ENCODE peak calls at places on chromosomes 12 and 14, in five cellular contexts. One of them, this sample, is unnamed.

GRCh38 chr14:24984846-24985589 is 64.9 kb downstream of the STXBP6 start:
- DNase-seq in CD4-positive, CD25-positive, alpha-beta regulatory T cell: no peak
- DNase-seq in Karpas-422: no peak
- DNase-seq in stomach: peak; percentile 39
- DNase-seq in fibroblast of lung: peak; percentile 35
- DNase-seq in this sample: no peak

GRCh38 chr12:52655720-52656124 is 3.7 kb upstream of the KRT2 start:
- DNase-seq in Karpas-422: no peak
- DNase-seq in fibroblast of lung: no peak
- DNase-seq in stomach: peak; percentile 39
- DNase-seq in CD4-positive, CD25-positive, alpha-beta regulatory T cell: no peak
- DNase-seq in this sample: no peak

GRCh38 chr12:2179953-2180736 is 127.4 kb downstream of the CACNA1C start:
- DNase-seq in stomach: peak; percentile 34
- DNase-seq in Karpas-422: no peak
- DNase-seq in CD4-positive, CD25-positive, alpha-beta regulatory T cell: no peak
- DNase-seq in fibroblast of lung: peak; percentile 98
- DNase-seq in this sample: no peak

GRCh38 chr12:116430911-116431565 is 128.1 kb upstream of the MAP1LC3B2 start:
- DNase-seq in stomach: no peak
- DNase-seq in Karpas-422: no peak
- DNase-seq in fibroblast of lung: no peak
- DNase-seq in CD4-positive, CD25-positive, alpha-beta regulatory T cell: no peak
- DNase-seq in this sample: no peak

GRCh38 chr12:131279281-131279921 is 325.7 kb downstream of the ADGRD1 start:
- DNase-seq in stomach: no peak
- DNase-seq in fibroblast of lung: no peak
- DNase-seq in Karpas-422: no peak
- DNase-seq in CD4-positive, CD25-positive, alpha-beta regulatory T cell: no peak
- DNase-seq in this sample: no peak

GRCh38 chr12:106901276-106901675 is 54.4 kb upstream of the TMEM263 start:
- DNase-seq in Karpas-422: no peak
- DNase-seq in fibroblast of lung: no peak
- DNase-seq in CD4-positive, CD25-positive, alpha-beta regulatory T cell: no peak
- DNase-seq in stomach: no peak
- DNase-seq in this sample: no peak

GRCh38 chr12:11863478-11863906 is 207.2 kb upstream of the BCL2L14 start:
- DNase-seq in CD4-positive, CD25-positive, alpha-beta regulatory T cell: no peak
- DNase-seq in Karpas-422: no peak
- DNase-seq in fibroblast of lung: no peak
- DNase-seq in stomach: peak; percentile 45
- DNase-seq in this sample: no peak

GRCh38 chr14:99159341-99160340 is 112.4 kb downstream of the BCL11B start:
- DNase-seq in fibroblast of lung: no peak
- DNase-seq in CD4-positive, CD25-positive, alpha-beta regulatory T cell: no peak
- DNase-seq in stomach: peak; percentile 17
- DNase-seq in Karpas-422: no peak
- DNase-seq in this sample: no peak

GRCh38 chr12:16299403-16299802 is 21.9 kb upstream of the SLC15A5 start:
- DNase-seq in CD4-positive, CD25-positive, alpha-beta regulatory T cell: no peak
- DNase-seq in Karpas-422: no peak
- DNase-seq in stomach: no peak
- DNase-seq in fibroblast of lung: no peak
- DNase-seq in this sample: no peak

GRCh38 chr12:59149995-59150642 is 229.8 kb upstream of the LRIG3 start:
- DNase-seq in stomach: no peak
- DNase-seq in fibroblast of lung: peak; percentile 90
- DNase-seq in CD4-positive, CD25-positive, alpha-beta regulatory T cell: peak; percentile 8
- DNase-seq in Karpas-422: peak; percentile 89
- DNase-seq in this sample: no peak

GRCh38 chr12:109762071-109762672 is 48.5 kb downstream of the FAM222A start:
- DNase-seq in CD4-positive, CD25-positive, alpha-beta regulatory T cell: no peak
- DNase-seq in Karpas-422: no peak
- DNase-seq in fibroblast of lung: no peak
- DNase-seq in stomach: peak; percentile 25
- DNase-seq in this sample: no peak

GRCh38 chr12:104494137-104494815 is 37.5 kb downstream of the CHST11 start:
- DNase-seq in CD4-positive, CD25-positive, alpha-beta regulatory T cell: peak; percentile 68
- DNase-seq in fibroblast of lung: no peak
- DNase-seq in Karpas-422: no peak
- DNase-seq in stomach: no peak
- DNase-seq in this sample: no peak

GRCh38 chr12:124109760-124110159 is 136.7 kb downstream of the ZNF664 start:
- DNase-seq in stomach: peak; percentile 37
- DNase-seq in Karpas-422: peak; percentile 83
- DNase-seq in CD4-positive, CD25-positive, alpha-beta regulatory T cell: no peak
- DNase-seq in fibroblast of lung: peak; percentile 17
- DNase-seq in this sample: no peak

GRCh38 chr12:45337835-45338234 is 121.9 kb downstream of the ANO6 start:
- DNase-seq in stomach: no peak
- DNase-seq in fibroblast of lung: no peak
- DNase-seq in Karpas-422: no peak
- DNase-seq in CD4-positive, CD25-positive, alpha-beta regulatory T cell: no peak
- DNase-seq in this sample: no peak

GRCh38 chr14:24136684-24137528 is 912 bp downstream of the PSME1 start:
- DNase-seq in stomach: no peak
- DNase-seq in CD4-positive, CD25-positive, alpha-beta regulatory T cell: no peak
- DNase-seq in fibroblast of lung: no peak
- DNase-seq in Karpas-422: peak; percentile 82
- DNase-seq in this sample: no peak

GRCh38 chr14:99635116-99635515 is 9.8 kb upstream of the HHIPL1 start:
- DNase-seq in fibroblast of lung: no peak
- DNase-seq in stomach: no peak
- DNase-seq in CD4-positive, CD25-positive, alpha-beta regulatory T cell: no peak
- DNase-seq in Karpas-422: no peak
- DNase-seq in this sample: no peak

GRCh38 chr14:68245146-68246073 is 425.8 kb downstream of the RAD51B start:
- DNase-seq in Karpas-422: no peak
- DNase-seq in stomach: no peak
- DNase-seq in CD4-positive, CD25-positive, alpha-beta regulatory T cell: no peak
- DNase-seq in fibroblast of lung: peak; percentile 66
- DNase-seq in this sample: no peak

GRCh38 chr12:182381-182883 is 31.5 kb downstream of the SLC6A12 start:
- DNase-seq in Karpas-422: no peak
- DNase-seq in CD4-positive, CD25-positive, alpha-beta regulatory T cell: no peak
- DNase-seq in stomach: no peak
- DNase-seq in fibroblast of lung: peak; percentile 70
- DNase-seq in this sample: no peak

GRCh38 chr12:95709152-95709551 is 81.4 kb downstream of the NTN4 start:
- DNase-seq in CD4-positive, CD25-positive, alpha-beta regulatory T cell: no peak
- DNase-seq in stomach: no peak
- DNase-seq in Karpas-422: no peak
- DNase-seq in fibroblast of lung: no peak
- DNase-seq in this sample: no peak

GRCh38 chr14:98966465-98967162 is 305.4 kb downstream of the BCL11B start:
- DNase-seq in fibroblast of lung: no peak
- DNase-seq in Karpas-422: no peak
- DNase-seq in CD4-positive, CD25-positive, alpha-beta regulatory T cell: no peak
- DNase-seq in stomach: no peak
- DNase-seq in this sample: no peak

DNA sequence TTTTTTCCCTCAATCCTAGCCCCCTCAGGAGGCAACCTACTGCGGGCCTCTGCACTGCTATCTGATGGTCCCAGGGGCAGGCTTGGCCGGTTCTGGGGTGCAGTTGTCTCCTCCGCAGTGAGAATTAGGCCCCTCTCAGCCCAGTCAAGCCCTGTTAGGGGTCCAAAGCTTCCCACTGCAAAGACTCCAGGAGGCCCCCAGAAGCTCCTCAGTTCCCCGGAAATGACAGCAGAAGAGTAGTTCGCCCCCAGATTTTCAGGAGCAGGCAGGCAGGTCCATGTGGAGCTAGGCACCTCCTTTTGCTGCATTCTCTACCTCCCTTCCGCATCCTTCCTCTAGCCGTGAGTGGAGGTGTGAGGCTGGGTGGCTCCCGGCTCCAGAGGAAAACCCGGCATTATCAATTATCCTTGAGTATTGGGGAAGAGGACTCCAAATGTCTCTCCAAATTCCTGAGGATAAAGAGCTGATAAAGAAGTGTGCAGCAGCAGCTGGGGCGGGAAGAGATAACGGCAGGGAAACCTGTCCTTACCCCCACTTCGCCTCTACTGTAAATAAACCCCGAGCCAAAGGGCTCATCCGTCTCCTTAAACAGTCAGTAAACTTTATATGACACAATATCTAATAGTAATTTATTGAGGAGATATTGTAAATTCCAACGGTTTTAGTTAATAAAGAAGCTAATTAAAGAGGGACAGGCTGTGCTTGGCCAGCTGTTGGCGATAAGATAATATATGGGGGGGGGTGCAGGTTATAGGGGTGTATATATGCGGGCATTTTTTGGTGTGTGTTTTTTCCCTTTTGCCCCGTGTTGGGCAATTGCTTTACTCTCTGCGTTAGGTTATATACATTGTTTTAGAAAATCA is 641 bp upstream of the HOXC12 start:
- DNase-seq in fibroblast of lung: no peak
- DNase-seq in Karpas-422: no peak
- DNase-seq in CD4-positive, CD25-positive, alpha-beta regulatory T cell: no peak
- DNase-seq in stomach: no peak
- DNase-seq in this sample: no peak
- H3K4me1 ChIP-seq in fibroblast of lung: no peaks in the 10 kb centered on the region
- H3K4me1 ChIP-seq in Karpas-422: no peaks in the 10 kb centered on the region
- H3K4me1 ChIP-seq in CD4-positive, CD25-positive, alpha-beta regulatory T cell: peaks cover 25% of the 10 kb centered on the region
- H3K4me1 ChIP-seq in stomach: peaks cover 51% of the 10 kb centered on the region
- H3K4me1 ChIP-seq in this sample: peaks cover 21% of the 10 kb centered on the region

DNA sequence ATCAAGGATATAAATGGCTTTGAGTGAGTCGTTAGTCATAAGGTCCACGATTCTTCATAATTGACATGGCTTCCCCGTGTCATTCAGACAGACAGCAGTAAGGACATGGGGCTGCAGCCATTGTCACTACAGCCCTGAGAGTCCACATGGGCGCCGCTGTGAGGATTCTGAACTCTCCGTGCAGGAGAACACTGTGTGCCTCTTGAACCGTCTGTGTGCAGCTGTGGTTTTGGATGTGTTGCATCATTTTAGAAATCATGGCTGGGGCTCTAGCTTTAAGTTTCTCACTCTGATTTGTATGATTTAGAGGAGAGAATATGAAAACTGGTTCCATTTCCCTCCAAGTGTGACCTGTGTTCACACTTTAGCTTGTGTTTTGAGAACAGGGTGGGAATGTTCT is 47.2 kb downstream of the NPAS3 start:
- DNase-seq in stomach: no peak
- DNase-seq in CD4-positive, CD25-positive, alpha-beta regulatory T cell: no peak
- DNase-seq in Karpas-422: no peak
- DNase-seq in fibroblast of lung: peak; percentile 26
- DNase-seq in this sample: no peak
- H3K27me3 ChIP-seq in stomach: no peaks in the 10 kb centered on the region
- H3K27me3 ChIP-seq in CD4-positive, CD25-positive, alpha-beta regulatory T cell: no peaks in the 10 kb centered on the region
- H3K27me3 ChIP-seq in Karpas-422: no peaks in the 10 kb centered on the region
- H3K27me3 ChIP-seq in fibroblast of lung: no peaks in the 10 kb centered on the region
- H3K27me3 ChIP-seq in this sample: no peaks in the 10 kb centered on the region

DNA sequence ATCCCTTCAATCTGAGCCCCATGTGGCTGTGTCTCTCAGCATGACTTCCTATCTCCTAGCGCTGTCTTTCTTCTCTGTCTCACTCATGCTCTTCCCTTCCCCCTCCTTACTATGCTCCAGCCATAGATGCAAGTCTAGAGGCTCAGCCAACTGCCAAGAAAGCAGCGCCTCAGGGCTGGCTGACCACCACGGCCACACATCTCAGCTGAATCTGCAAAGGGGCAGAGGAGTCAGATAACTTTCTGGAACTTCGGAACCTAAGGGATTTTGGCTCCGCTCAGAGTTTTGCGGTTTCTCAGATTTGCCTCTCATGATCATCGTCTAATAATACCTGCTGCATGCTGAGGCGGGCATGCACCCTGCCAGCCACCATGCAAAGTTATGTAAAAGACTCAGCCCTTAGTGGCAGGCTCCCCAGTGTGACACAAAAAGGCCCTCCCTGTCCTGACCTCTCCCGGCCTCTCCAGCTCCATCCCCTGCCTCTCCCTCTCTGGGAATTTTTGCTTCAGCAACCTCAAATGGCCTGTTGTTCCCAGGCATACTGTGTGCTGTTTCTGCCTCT is 5.0 kb upstream of the FGF6 start:
- DNase-seq in Karpas-422: peak; percentile 81
- DNase-seq in CD4-positive, CD25-positive, alpha-beta regulatory T cell: no peak
- DNase-seq in stomach: no peak
- DNase-seq in fibroblast of lung: no peak
- DNase-seq in this sample: no peak
- H3K36me3 ChIP-seq in Karpas-422: no peaks in the 10 kb centered on the region
- H3K36me3 ChIP-seq in CD4-positive, CD25-positive, alpha-beta regulatory T cell: no peaks in the 10 kb centered on the region
- H3K36me3 ChIP-seq in stomach: no peaks in the 10 kb centered on the region
- H3K36me3 ChIP-seq in fibroblast of lung: no peaks in the 10 kb centered on the region
- H3K36me3 ChIP-seq in this sample: no peaks in the 10 kb centered on the region

GRCh38 chr14:102804858-102805257 is 27.6 kb downstream of the TRAF3 start:
- DNase-seq in fibroblast of lung: no peak
- DNase-seq in stomach: no peak
- DNase-seq in CD4-positive, CD25-positive, alpha-beta regulatory T cell: no peak
- DNase-seq in Karpas-422: no peak
- DNase-seq in this sample: no peak
- H3K4me1 ChIP-seq in fibroblast of lung: peaks cover 3% of the 10 kb centered on the region
- H3K4me1 ChIP-seq in stomach: peaks cover 3% of the 10 kb centered on the region
- H3K4me1 ChIP-seq in CD4-positive, CD25-positive, alpha-beta regulatory T cell: peaks cover 62% of the 10 kb centered on the region
- H3K4me1 ChIP-seq in Karpas-422: peaks cover 54% of the 10 kb centered on the region
- H3K4me1 ChIP-seq in this sample: peaks cover 45% of the 10 kb centered on the region

DNA sequence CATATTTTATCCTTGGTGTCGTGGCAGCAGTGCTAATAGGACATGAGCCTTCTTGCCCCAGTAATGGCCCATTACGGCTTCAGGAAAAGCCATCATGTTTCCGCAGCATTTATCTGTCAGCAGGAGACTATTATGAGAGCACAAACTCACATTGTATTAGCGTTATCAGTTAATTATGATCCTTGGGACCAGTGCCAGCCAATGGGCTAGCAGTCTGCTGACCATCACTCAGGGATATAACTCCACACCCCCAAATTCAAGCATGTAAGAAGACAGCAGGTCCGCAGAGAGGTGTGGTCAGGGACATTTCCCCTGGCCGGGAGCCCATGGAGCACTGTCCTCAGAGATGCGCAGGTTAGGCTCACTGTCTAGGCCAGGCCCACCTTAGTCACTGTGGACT is 4.9 kb upstream of the ESRRB start:
- DNase-seq in fibroblast of lung: no peak
- DNase-seq in stomach: no peak
- DNase-seq in Karpas-422: no peak
- DNase-seq in CD4-positive, CD25-positive, alpha-beta regulatory T cell: no peak
- DNase-seq in this sample: no peak
- H3K27me3 ChIP-seq in fibroblast of lung: peaks cover 13% of the 10 kb centered on the region
- H3K27me3 ChIP-seq in stomach: peaks cover 53% of the 10 kb centered on the region
- H3K27me3 ChIP-seq in Karpas-422: no peaks in the 10 kb centered on the region
- H3K27me3 ChIP-seq in CD4-positive, CD25-positive, alpha-beta regulatory T cell: peaks cover 4% of the 10 kb centered on the region
- H3K27me3 ChIP-seq in this sample: no peaks in the 10 kb centered on the region

GRCh38 chr14:21352587-21352986 is 31.2 kb downstream of the SUPT16H start:
- DNase-seq in CD4-positive, CD25-positive, alpha-beta regulatory T cell: no peak
- DNase-seq in stomach: no peak
- DNase-seq in Karpas-422: no peak
- DNase-seq in fibroblast of lung: no peak
- DNase-seq in this sample: no peak

GRCh38 chr14:21350539-21350938 is 33.3 kb downstream of the SUPT16H start:
- DNase-seq in fibroblast of lung: no peak
- DNase-seq in CD4-positive, CD25-positive, alpha-beta regulatory T cell: no peak
- DNase-seq in stomach: no peak
- DNase-seq in Karpas-422: no peak
- DNase-seq in this sample: no peak

DNA sequence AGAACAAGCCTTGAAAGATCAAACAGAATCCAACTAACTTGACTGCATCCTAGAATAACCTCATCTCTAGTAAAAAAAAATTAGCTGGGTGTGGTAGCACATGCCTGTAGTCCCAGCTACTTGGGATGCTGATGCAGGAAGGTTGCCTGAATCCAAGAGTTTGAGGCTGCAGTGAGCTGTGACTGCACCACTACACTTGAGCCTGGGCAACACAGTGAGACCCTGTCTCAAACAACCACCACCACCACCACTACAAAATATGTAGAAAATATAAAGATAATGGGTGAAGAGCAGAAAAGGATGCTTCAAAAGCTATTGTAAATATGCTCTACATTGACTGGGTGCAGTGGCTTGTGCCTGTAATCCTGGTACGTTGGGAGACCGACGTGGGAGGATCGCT is 27.3 kb downstream of the SUPT16H start:
- DNase-seq in Karpas-422: no peak
- DNase-seq in CD4-positive, CD25-positive, alpha-beta regulatory T cell: no peak
- DNase-seq in fibroblast of lung: no peak
- DNase-seq in stomach: no peak
- DNase-seq in this sample: no peak
- H3K36me3 ChIP-seq in Karpas-422: peaks cover 84% of the 10 kb centered on the region
- H3K36me3 ChIP-seq in CD4-positive, CD25-positive, alpha-beta regulatory T cell: peaks cover 93% of the 10 kb centered on the region
- H3K36me3 ChIP-seq in fibroblast of lung: peaks cover 19% of the 10 kb centered on the region
- H3K36me3 ChIP-seq in stomach: peaks cover 100% of the 10 kb centered on the region
- H3K36me3 ChIP-seq in this sample: peaks cover 62% of the 10 kb centered on the region